ENCODE peak calls at places on chromosome 7, in four cellular contexts. F is fibroblast of the aortic adventitia, S is occipital lobe, Q is ureter. X is an unnamed sample.

GRCh38 chr7:11831727-11832495 is at the start of gene THSD7A:
- DNase-seq in F (peak), S (peak), Q (peak), X (no peak)

GRCh38 chr7:33055147-33055546 is 7.4 kb downstream of the NT5C3A start:
- DNase-seq in F (no peak), S (no peak), Q (no peak), X (no peak)

GRCh38 chr7:128406147-128406985 is 3.4 kb downstream of the IMPDH1 start:
- DNase-seq in F (no peak), S (no peak), Q (no peak), X (no peak)

GRCh38 chr7:70313251-70313650 is 715.0 kb downstream of the AUTS2 start:
- DNase-seq in F (no peak), S (no peak), Q (no peak), X (no peak)

GRCh38 chr7:43721193-43721806 is 8.0 kb downstream of the COA1 start:
- DNase-seq in F (peak), S (no peak), Q (no peak), X (no peak)

GRCh38 chr7:14748461-14748860 is 154.1 kb downstream of the DGKB start:
- DNase-seq in F (peak), S (no peak), Q (no peak), X (no peak)

GRCh38 chr7:158564648-158565005 is 23.0 kb downstream of the PTPRN2 start:
- DNase-seq in F (no peak), S (no peak), Q (no peak), X (no peak)

GRCh38 chr7:127629268-127629854 is 11.4 kb upstream of the PAX4 start:
- DNase-seq in F (no peak), S (no peak), Q (no peak), X (no peak)

GRCh38 chr7:134931487-134931886 is 54.8 kb upstream of the AGBL3 start:
- DNase-seq in F (peak), S (no peak), Q (no peak), X (no peak)

GRCh38 chr7:50793115-50793946 is 10.6 kb upstream of the GRB10 start:
- DNase-seq in F (peak), S (no peak), Q (peak), X (no peak)

GRCh38 chr7:143480501-143480900 is 2.8 kb downstream of the TAS2R41 start:
- DNase-seq in F (no peak), S (no peak), Q (no peak), X (no peak)

GRCh38 chr7:158322616-158323530 is 264.8 kb downstream of the PTPRN2 start:
- DNase-seq in F (no peak), S (no peak), Q (no peak), X (peak)

GRCh38 chr7:119783799-119784198 is 489.2 kb upstream of the KCND2 start:
- DNase-seq in F (peak), S (no peak), Q (no peak), X (no peak)

GRCh38 chr7:504221-505081 is 15.2 kb downstream of the PDGFA start:
- DNase-seq in F (no peak), S (no peak), Q (no peak), X (no peak)

GRCh38 chr7:112018305-112019030 is 187.7 kb downstream of the DOCK4 start:
- DNase-seq in F (peak), S (no peak), Q (no peak), X (no peak)

GRCh38 chr7:147541261-147541660 is 1049.3 kb upstream of the C7orf33 start:
- DNase-seq in F (no peak), S (no peak), Q (no peak), X (no peak)

GRCh38 chr7:130369110-130369711 is 11.1 kb upstream of the CPA1 start:
- DNase-seq in F (peak), S (no peak), Q (no peak), X (no peak)

GRCh38 chr7:134174797-134175261 is 47.7 kb downstream of the LRGUK start:
- DNase-seq in F (peak), S (no peak), Q (no peak), X (no peak)

GRCh38 chr7:28800150-28800549 is 158.0 kb downstream of the TRIL start:
- DNase-seq in F (no peak), S (no peak), Q (no peak), X (no peak)

GRCh38 chr7:24812313-24812945 is 55.2 kb upstream of the GSDME start:
- DNase-seq in F (peak), S (no peak), Q (peak), X (no peak)

GRCh38 chr7:22726345-22726848 is 603 bp upstream of the IL6 start:
- DNase-seq in F (peak), S (no peak), Q (no peak), X (peak)

GRCh38 chr7:99473315-99473596 is 566 bp downstream of the ZNF789 start:
- DNase-seq in F (peak), S (no peak), Q (no peak), X (no peak)

GRCh38 chr7:11486271-11486670 is 345.7 kb downstream of the THSD7A start:
- DNase-seq in F (no peak), S (no peak), Q (no peak), X (no peak)

GRCh38 chr7:127889677-127890076 is 141.6 kb downstream of the LRRC4 start:
- DNase-seq in F (no peak), S (no peak), Q (no peak), X (no peak)

GRCh38 chr7:15326044-15326644 is 235.7 kb downstream of the AGMO start:
- DNase-seq in F (peak), S (no peak), Q (no peak), X (no peak)

GRCh38 chr7:149875396-149875795 is 1.6 kb downstream of the ATP6V0E2 start:
- DNase-seq in F (no peak), S (no peak), Q (no peak), X (no peak)

GRCh38 chr7:140041626-140042385 is 20.9 kb downstream of the PARP12 start:
- DNase-seq in F (peak), S (no peak), Q (no peak), X (no peak)

GRCh38 chr7:157158400-157158799 is 19.7 kb downstream of the UBE3C start:
- DNase-seq in F (no peak), S (no peak), Q (no peak), X (no peak)

GRCh38 chr7:25665346-25665745 is 437.1 kb upstream of the NPVF start:
- DNase-seq in F (no peak), S (no peak), Q (peak), X (no peak)

GRCh38 chr7:127317447-127317961 is 64.8 kb upstream of the GRM8 start:
- DNase-seq in F (peak), S (no peak), Q (no peak), X (no peak)

GRCh38 chr7:28882896-28883470 is 75.1 kb downstream of the TRIL start:
- DNase-seq in F (no peak), S (no peak), Q (no peak), X (no peak)

GRCh38 chr7:70316745-70317144 is 718.5 kb downstream of the AUTS2 start:
- DNase-seq in F (no peak), S (no peak), Q (no peak), X (no peak)

GRCh38 chr7:99254390-99254789 is 18.2 kb upstream of the MYH16 start:
- DNase-seq in F (no peak), S (no peak), Q (no peak), X (no peak)

GRCh38 chr7:128352138-128352537 is 8.4 kb upstream of the RBM28 start:
- DNase-seq in F (no peak), S (no peak), Q (peak), X (no peak)

GRCh38 chr7:27834179-27834921 is 94.4 kb downstream of the TAX1BP1 start:
- DNase-seq in F (no peak), S (no peak), Q (no peak), X (no peak)

GRCh38 chr7:54846272-54846671 is 87.3 kb upstream of the SEC61G start:
- DNase-seq in F (no peak), S (no peak), Q (no peak), X (no peak)

GRCh38 chr7:28582226-28582625 is 169.9 kb downstream of the CREB5 start:
- DNase-seq in F (no peak), S (no peak), Q (no peak), X (no peak)

X was measured in right atrium auricular region.